ENCODE peak calls at places on chromosomes 2 and 18, in five cellular contexts. R, M, Y, W and U are unnamed samples.
A peak's percentile ranks its signal among the peaks of the same experiment; 100 is the strongest.

GRCh38 chr18:48814490-48815181 is 136.1 kb downstream of the SMAD7 start:
- DNase-seq in Y (no peak), R (no peak), W (no peak), M (peak; percentile 28), U (no peak)

GRCh38 chr2:96265349-96265839 is 403 bp downstream of the TMEM127 start:
- DNase-seq in W (no peak), Y (peak; percentile 41), R (no peak), M (no peak), U (no peak)

GRCh38 chr2:61421611-61422010 is 49.3 kb downstream of the USP34 start:
- DNase-seq in M (no peak), Y (no peak), R (no peak), W (no peak), U (no peak)

GRCh38 chr2:133497261-133497893 is 70.9 kb downstream of the NCKAP5 start:
- DNase-seq in R (no peak), W (no peak), M (no peak), Y (no peak), U (no peak)

GRCh38 chr2:172894723-172895387 is 159.2 kb downstream of the RAPGEF4 start:
- DNase-seq in R (no peak), Y (no peak), M (no peak), W (no peak), U (no peak)

GRCh38 chr2:74441111-74441689 is 537 bp downstream of the RTKN start:
- DNase-seq in R (no peak), M (no peak), Y (no peak), W (no peak), U (no peak)

GRCh38 chr2:158495175-158495574 is 38.4 kb downstream of the PKP4 start:
- DNase-seq in W (no peak), R (no peak), Y (no peak), M (no peak), U (no peak)

GRCh38 chr2:220336771-220337170 is 709.3 kb downstream of the SLC4A3 start:
- DNase-seq in R (no peak), W (no peak), Y (no peak), M (no peak), U (no peak)

GRCh38 chr18:23743733-23744333 is 54.6 kb downstream of the LAMA3 start:
- DNase-seq in M (no peak), W (no peak), Y (no peak), R (no peak), U (no peak)

GRCh38 chr18:73636355-73636754 is 511.3 kb downstream of the FBXO15 start:
- DNase-seq in R (no peak), M (no peak), Y (no peak), W (no peak), U (no peak)

GRCh38 chr2:134999536-134999935 is 47.7 kb downstream of the MAP3K19 start:
- DNase-seq in Y (no peak), W (no peak), M (no peak), R (no peak), U (peak; percentile 2)

GRCh38 chr2:64017811-64018714 is 1.2 kb downstream of the VPS54 start:
- DNase-seq in Y (no peak), W (no peak), R (no peak), M (no peak), U (no peak)

GRCh38 chr2:135255208-135255607 is 203.1 kb downstream of the RAB3GAP1 start:
- DNase-seq in W (no peak), M (no peak), Y (no peak), R (no peak), U (no peak)

GRCh38 chr2:158214431-158214830 is 112.8 kb downstream of the UPP2 start:
- DNase-seq in W (no peak), M (no peak), R (no peak), Y (no peak), U (no peak)

GRCh38 chr18:74268933-74269620 is 22.7 kb downstream of the CYB5A start:
- DNase-seq in R (no peak), W (no peak), M (no peak), Y (no peak), U (no peak)

GRCh38 chr2:190088917-190089316 is 26.4 kb upstream of the MSTN start:
- DNase-seq in M (no peak), W (peak; percentile 71), R (no peak), Y (peak; percentile 20), U (peak; percentile 56)

GRCh38 chr18:77201508-77201907 is 48.1 kb upstream of the GALR1 start:
- DNase-seq in W (no peak), Y (no peak), R (no peak), M (no peak), U (no peak)

GRCh38 chr2:215367647-215368492 is 56.0 kb downstream of the ATIC start:
- DNase-seq in M (no peak), R (no peak), Y (no peak), W (no peak), U (peak; percentile 12)

GRCh38 chr2:26670171-26670570 is 22.4 kb upstream of the KCNK3 start:
- DNase-seq in Y (no peak), M (peak; percentile 34), W (no peak), R (no peak), U (no peak)

GRCh38 chr2:212535963-212536362 is 2.6 kb downstream of the ERBB4 start:
- DNase-seq in W (no peak), M (no peak), Y (no peak), R (no peak), U (no peak)

GRCh38 chr18:36589857-36590543 is 238.8 kb downstream of the TPGS2 start:
- DNase-seq in M (no peak), W (no peak), Y (no peak), R (no peak), U (no peak)

GRCh38 chr2:171798156-171798815 is 95.8 kb downstream of the SLC25A12 start:
- DNase-seq in Y (no peak), R (no peak), M (no peak), W (no peak), U (peak; percentile 22)